ENCODE peak calls at places on chromosomes 11 and 22, in ten cellular contexts. One of them, this sample, is unnamed.
A peak's percentile ranks its signal among the peaks of the same experiment; 100 is the strongest.

GRCh38 chr11:27211370-27212127 is 151.5 kb downstream of the CCDC34 start:
- DNase-seq in occipital lobe: no peak
- DNase-seq in stimulated activated naive CD8-positive, alpha-beta T cell treated with anti-CD3 and anti-CD28 coated beads, Interleukin-15, amount 100 ng/mL, for 72 hours: no peak
- DNase-seq in spleen: no peak
- DNase-seq in psoas muscle: no peak
- DNase-seq in stimulated activated naive B cell treated with anti-CD40 and anti-IgM and Interleukin-4, amounts not matched to agents 10 μg/mL and 1 μg/mL and 100 μg/mL, for 72 hours: no peak
- DNase-seq in DMS53: peak; percentile 61
- DNase-seq in NCI-H524 treated with DMSO at 0.1 percent for 48 hours: no peak
- DNase-seq in cardiac fibroblast: no peak
- DNase-seq in ureter: no peak
- DNase-seq in this sample: no peak

GRCh38 chr11:1162153-1162497 is 4.4 kb downstream of the MUC5AC start:
- DNase-seq in DMS53: no peak
- DNase-seq in occipital lobe: no peak
- DNase-seq in NCI-H524 treated with DMSO at 0.1 percent for 48 hours: no peak
- DNase-seq in stimulated activated naive CD8-positive, alpha-beta T cell treated with anti-CD3 and anti-CD28 coated beads, Interleukin-15, amount 100 ng/mL, for 72 hours: no peak
- DNase-seq in ureter: no peak
- DNase-seq in stimulated activated naive B cell treated with anti-CD40 and anti-IgM and Interleukin-4, amounts not matched to agents 10 μg/mL and 1 μg/mL and 100 μg/mL, for 72 hours: no peak
- DNase-seq in cardiac fibroblast: no peak
- DNase-seq in spleen: no peak
- DNase-seq in psoas muscle: no peak
- DNase-seq in this sample: no peak

GRCh38 chr11:65003282-65003681 is 6.5 kb upstream of the BATF2 start:
- DNase-seq in occipital lobe: no peak
- DNase-seq in spleen: no peak
- DNase-seq in ureter: no peak
- DNase-seq in psoas muscle: no peak
- DNase-seq in DMS53: no peak
- DNase-seq in stimulated activated naive B cell treated with anti-CD40 and anti-IgM and Interleukin-4, amounts not matched to agents 10 μg/mL and 1 μg/mL and 100 μg/mL, for 72 hours: no peak
- DNase-seq in NCI-H524 treated with DMSO at 0.1 percent for 48 hours: no peak
- DNase-seq in cardiac fibroblast: peak; percentile 50
- DNase-seq in stimulated activated naive CD8-positive, alpha-beta T cell treated with anti-CD3 and anti-CD28 coated beads, Interleukin-15, amount 100 ng/mL, for 72 hours: no peak
- DNase-seq in this sample: peak; percentile 22

GRCh38 chr11:117444256-117445096 is 116.8 kb downstream of the CEP164 start:
- DNase-seq in cardiac fibroblast: no peak
- DNase-seq in stimulated activated naive B cell treated with anti-CD40 and anti-IgM and Interleukin-4, amounts not matched to agents 10 μg/mL and 1 μg/mL and 100 μg/mL, for 72 hours: no peak
- DNase-seq in psoas muscle: no peak
- DNase-seq in DMS53: no peak
- DNase-seq in NCI-H524 treated with DMSO at 0.1 percent for 48 hours: no peak
- DNase-seq in spleen: peak; percentile 49
- DNase-seq in stimulated activated naive CD8-positive, alpha-beta T cell treated with anti-CD3 and anti-CD28 coated beads, Interleukin-15, amount 100 ng/mL, for 72 hours: no peak
- DNase-seq in occipital lobe: no peak
- DNase-seq in ureter: no peak
- DNase-seq in this sample: no peak

GRCh38 chr11:76615950-76616349 is 54.6 kb downstream of the LRRC32 start:
- DNase-seq in psoas muscle: no peak
- DNase-seq in DMS53: no peak
- DNase-seq in NCI-H524 treated with DMSO at 0.1 percent for 48 hours: no peak
- DNase-seq in ureter: peak; percentile 60
- DNase-seq in cardiac fibroblast: peak; percentile 96
- DNase-seq in occipital lobe: no peak
- DNase-seq in stimulated activated naive CD8-positive, alpha-beta T cell treated with anti-CD3 and anti-CD28 coated beads, Interleukin-15, amount 100 ng/mL, for 72 hours: no peak
- DNase-seq in spleen: peak; percentile 58
- DNase-seq in stimulated activated naive B cell treated with anti-CD40 and anti-IgM and Interleukin-4, amounts not matched to agents 10 μg/mL and 1 μg/mL and 100 μg/mL, for 72 hours: no peak
- DNase-seq in this sample: no peak

GRCh38 chr11:72643547-72643946 is 30.7 kb downstream of the PDE2A start:
- DNase-seq in stimulated activated naive B cell treated with anti-CD40 and anti-IgM and Interleukin-4, amounts not matched to agents 10 μg/mL and 1 μg/mL and 100 μg/mL, for 72 hours: no peak
- DNase-seq in psoas muscle: no peak
- DNase-seq in cardiac fibroblast: peak; percentile 18
- DNase-seq in DMS53: peak; percentile 70
- DNase-seq in ureter: no peak
- DNase-seq in NCI-H524 treated with DMSO at 0.1 percent for 48 hours: no peak
- DNase-seq in occipital lobe: peak; percentile 75
- DNase-seq in stimulated activated naive CD8-positive, alpha-beta T cell treated with anti-CD3 and anti-CD28 coated beads, Interleukin-15, amount 100 ng/mL, for 72 hours: no peak
- DNase-seq in spleen: no peak
- DNase-seq in this sample: peak; percentile 58

GRCh38 chr11:108228236-108228635 is 5.4 kb downstream of the ATM start:
- DNase-seq in NCI-H524 treated with DMSO at 0.1 percent for 48 hours: no peak
- DNase-seq in DMS53: no peak
- DNase-seq in stimulated activated naive B cell treated with anti-CD40 and anti-IgM and Interleukin-4, amounts not matched to agents 10 μg/mL and 1 μg/mL and 100 μg/mL, for 72 hours: no peak
- DNase-seq in spleen: no peak
- DNase-seq in stimulated activated naive CD8-positive, alpha-beta T cell treated with anti-CD3 and anti-CD28 coated beads, Interleukin-15, amount 100 ng/mL, for 72 hours: no peak
- DNase-seq in psoas muscle: no peak
- DNase-seq in ureter: no peak
- DNase-seq in cardiac fibroblast: no peak
- DNase-seq in occipital lobe: no peak
- DNase-seq in this sample: no peak

GRCh38 chr11:36452987-36453386 is 57.1 kb downstream of the TRAF6 start:
- DNase-seq in occipital lobe: no peak
- DNase-seq in spleen: no peak
- DNase-seq in psoas muscle: no peak
- DNase-seq in cardiac fibroblast: peak; percentile 6
- DNase-seq in ureter: no peak
- DNase-seq in stimulated activated naive B cell treated with anti-CD40 and anti-IgM and Interleukin-4, amounts not matched to agents 10 μg/mL and 1 μg/mL and 100 μg/mL, for 72 hours: no peak
- DNase-seq in stimulated activated naive CD8-positive, alpha-beta T cell treated with anti-CD3 and anti-CD28 coated beads, Interleukin-15, amount 100 ng/mL, for 72 hours: no peak
- DNase-seq in NCI-H524 treated with DMSO at 0.1 percent for 48 hours: no peak
- DNase-seq in DMS53: peak; percentile 16
- DNase-seq in this sample: no peak

GRCh38 chr11:62593434-62594044 is 2.2 kb upstream of the TUT1 start:
- DNase-seq in cardiac fibroblast: peak; percentile 86
- DNase-seq in stimulated activated naive CD8-positive, alpha-beta T cell treated with anti-CD3 and anti-CD28 coated beads, Interleukin-15, amount 100 ng/mL, for 72 hours: peak; percentile 71
- DNase-seq in spleen: peak; percentile 92
- DNase-seq in stimulated activated naive B cell treated with anti-CD40 and anti-IgM and Interleukin-4, amounts not matched to agents 10 μg/mL and 1 μg/mL and 100 μg/mL, for 72 hours: no peak
- DNase-seq in occipital lobe: peak; percentile 39
- DNase-seq in DMS53: peak; percentile 91
- DNase-seq in ureter: peak; percentile 77
- DNase-seq in NCI-H524 treated with DMSO at 0.1 percent for 48 hours: no peak
- DNase-seq in psoas muscle: peak; percentile 88
- DNase-seq in this sample: peak; percentile 78

GRCh38 chr11:33461726-33462125 is 204.5 kb downstream of the HIPK3 start:
- DNase-seq in NCI-H524 treated with DMSO at 0.1 percent for 48 hours: no peak
- DNase-seq in DMS53: no peak
- DNase-seq in occipital lobe: no peak
- DNase-seq in cardiac fibroblast: no peak
- DNase-seq in psoas muscle: no peak
- DNase-seq in stimulated activated naive B cell treated with anti-CD40 and anti-IgM and Interleukin-4, amounts not matched to agents 10 μg/mL and 1 μg/mL and 100 μg/mL, for 72 hours: no peak
- DNase-seq in spleen: no peak
- DNase-seq in stimulated activated naive CD8-positive, alpha-beta T cell treated with anti-CD3 and anti-CD28 coated beads, Interleukin-15, amount 100 ng/mL, for 72 hours: no peak
- DNase-seq in ureter: no peak
- DNase-seq in this sample: no peak

GRCh38 chr11:66429983-66430602 is 8.6 kb downstream of the MRPL11 start:
- DNase-seq in stimulated activated naive CD8-positive, alpha-beta T cell treated with anti-CD3 and anti-CD28 coated beads, Interleukin-15, amount 100 ng/mL, for 72 hours: peak; percentile 71
- DNase-seq in psoas muscle: peak; percentile 82
- DNase-seq in NCI-H524 treated with DMSO at 0.1 percent for 48 hours: no peak
- DNase-seq in DMS53: peak; percentile 90
- DNase-seq in stimulated activated naive B cell treated with anti-CD40 and anti-IgM and Interleukin-4, amounts not matched to agents 10 μg/mL and 1 μg/mL and 100 μg/mL, for 72 hours: peak; percentile 38
- DNase-seq in occipital lobe: peak; percentile 69
- DNase-seq in ureter: peak; percentile 66
- DNase-seq in spleen: peak; percentile 87
- DNase-seq in cardiac fibroblast: peak; percentile 83
- DNase-seq in this sample: peak; percentile 47

GRCh38 chr11:104556606-104557301 is 341.5 kb downstream of the CASP12 start:
- DNase-seq in spleen: no peak
- DNase-seq in stimulated activated naive B cell treated with anti-CD40 and anti-IgM and Interleukin-4, amounts not matched to agents 10 μg/mL and 1 μg/mL and 100 μg/mL, for 72 hours: no peak
- DNase-seq in cardiac fibroblast: no peak
- DNase-seq in stimulated activated naive CD8-positive, alpha-beta T cell treated with anti-CD3 and anti-CD28 coated beads, Interleukin-15, amount 100 ng/mL, for 72 hours: no peak
- DNase-seq in ureter: no peak
- DNase-seq in NCI-H524 treated with DMSO at 0.1 percent for 48 hours: no peak
- DNase-seq in psoas muscle: no peak
- DNase-seq in DMS53: no peak
- DNase-seq in occipital lobe: no peak
- DNase-seq in this sample: no peak

GRCh38 chr11:19868281-19868821 is 155.7 kb downstream of the NAV2 start:
- DNase-seq in ureter: peak; percentile 73
- DNase-seq in stimulated activated naive B cell treated with anti-CD40 and anti-IgM and Interleukin-4, amounts not matched to agents 10 μg/mL and 1 μg/mL and 100 μg/mL, for 72 hours: no peak
- DNase-seq in stimulated activated naive CD8-positive, alpha-beta T cell treated with anti-CD3 and anti-CD28 coated beads, Interleukin-15, amount 100 ng/mL, for 72 hours: no peak
- DNase-seq in DMS53: no peak
- DNase-seq in NCI-H524 treated with DMSO at 0.1 percent for 48 hours: no peak
- DNase-seq in spleen: no peak
- DNase-seq in occipital lobe: no peak
- DNase-seq in cardiac fibroblast: peak; percentile 97
- DNase-seq in psoas muscle: peak; percentile 73
- DNase-seq in this sample: peak; percentile 99

GRCh38 chr11:59706518-59707285 is 6.9 kb downstream of the OR10V1 start:
- DNase-seq in stimulated activated naive B cell treated with anti-CD40 and anti-IgM and Interleukin-4, amounts not matched to agents 10 μg/mL and 1 μg/mL and 100 μg/mL, for 72 hours: no peak
- DNase-seq in cardiac fibroblast: peak; percentile 61
- DNase-seq in occipital lobe: no peak
- DNase-seq in psoas muscle: no peak
- DNase-seq in NCI-H524 treated with DMSO at 0.1 percent for 48 hours: no peak
- DNase-seq in stimulated activated naive CD8-positive, alpha-beta T cell treated with anti-CD3 and anti-CD28 coated beads, Interleukin-15, amount 100 ng/mL, for 72 hours: no peak
- DNase-seq in spleen: no peak
- DNase-seq in ureter: peak; percentile 64
- DNase-seq in DMS53: no peak
- DNase-seq in this sample: peak; percentile 93

GRCh38 chr11:61689164-61689496 is 8.9 kb downstream of the DAGLA start:
- DNase-seq in stimulated activated naive CD8-positive, alpha-beta T cell treated with anti-CD3 and anti-CD28 coated beads, Interleukin-15, amount 100 ng/mL, for 72 hours: no peak
- DNase-seq in ureter: no peak
- DNase-seq in cardiac fibroblast: no peak
- DNase-seq in occipital lobe: no peak
- DNase-seq in NCI-H524 treated with DMSO at 0.1 percent for 48 hours: no peak
- DNase-seq in stimulated activated naive B cell treated with anti-CD40 and anti-IgM and Interleukin-4, amounts not matched to agents 10 μg/mL and 1 μg/mL and 100 μg/mL, for 72 hours: no peak
- DNase-seq in DMS53: peak; percentile 29
- DNase-seq in spleen: no peak
- DNase-seq in psoas muscle: no peak
- DNase-seq in this sample: no peak

GRCh38 chr22:28203286-28203685 is 284.2 kb upstream of the PITPNB start:
- DNase-seq in spleen: no peak
- DNase-seq in stimulated activated naive B cell treated with anti-CD40 and anti-IgM and Interleukin-4, amounts not matched to agents 10 μg/mL and 1 μg/mL and 100 μg/mL, for 72 hours: no peak
- DNase-seq in stimulated activated naive CD8-positive, alpha-beta T cell treated with anti-CD3 and anti-CD28 coated beads, Interleukin-15, amount 100 ng/mL, for 72 hours: no peak
- DNase-seq in ureter: no peak
- DNase-seq in occipital lobe: no peak
- DNase-seq in NCI-H524 treated with DMSO at 0.1 percent for 48 hours: no peak
- DNase-seq in DMS53: no peak
- DNase-seq in psoas muscle: no peak
- DNase-seq in cardiac fibroblast: no peak
- DNase-seq in this sample: no peak

GRCh38 chr22:42742940-42743339 is 22.3 kb upstream of the A4GALT start:
- DNase-seq in spleen: no peak
- DNase-seq in DMS53: no peak
- DNase-seq in cardiac fibroblast: no peak
- DNase-seq in NCI-H524 treated with DMSO at 0.1 percent for 48 hours: no peak
- DNase-seq in stimulated activated naive B cell treated with anti-CD40 and anti-IgM and Interleukin-4, amounts not matched to agents 10 μg/mL and 1 μg/mL and 100 μg/mL, for 72 hours: no peak
- DNase-seq in psoas muscle: peak; percentile 76
- DNase-seq in ureter: no peak
- DNase-seq in occipital lobe: no peak
- DNase-seq in stimulated activated naive CD8-positive, alpha-beta T cell treated with anti-CD3 and anti-CD28 coated beads, Interleukin-15, amount 100 ng/mL, for 72 hours: no peak
- DNase-seq in this sample: no peak

GRCh38 chr22:36322602-36322915 is 65.2 kb downstream of the MYH9 start:
- DNase-seq in spleen: no peak
- DNase-seq in ureter: no peak
- DNase-seq in occipital lobe: no peak
- DNase-seq in psoas muscle: no peak
- DNase-seq in NCI-H524 treated with DMSO at 0.1 percent for 48 hours: no peak
- DNase-seq in stimulated activated naive CD8-positive, alpha-beta T cell treated with anti-CD3 and anti-CD28 coated beads, Interleukin-15, amount 100 ng/mL, for 72 hours: no peak
- DNase-seq in cardiac fibroblast: no peak
- DNase-seq in DMS53: no peak
- DNase-seq in stimulated activated naive B cell treated with anti-CD40 and anti-IgM and Interleukin-4, amounts not matched to agents 10 μg/mL and 1 μg/mL and 100 μg/mL, for 72 hours: no peak
- DNase-seq in this sample: no peak

GRCh38 chr11:23725752-23726151 is 771.1 kb upstream of the LUZP2 start:
- DNase-seq in psoas muscle: no peak
- DNase-seq in stimulated activated naive CD8-positive, alpha-beta T cell treated with anti-CD3 and anti-CD28 coated beads, Interleukin-15, amount 100 ng/mL, for 72 hours: no peak
- DNase-seq in spleen: no peak
- DNase-seq in DMS53: no peak
- DNase-seq in occipital lobe: no peak
- DNase-seq in NCI-H524 treated with DMSO at 0.1 percent for 48 hours: no peak
- DNase-seq in ureter: no peak
- DNase-seq in cardiac fibroblast: peak; percentile 32
- DNase-seq in stimulated activated naive B cell treated with anti-CD40 and anti-IgM and Interleukin-4, amounts not matched to agents 10 μg/mL and 1 μg/mL and 100 μg/mL, for 72 hours: no peak
- DNase-seq in this sample: peak; percentile 83

GRCh38 chr22:37145415-37146385 is 4.0 kb downstream of the IL2RB start:
- DNase-seq in stimulated activated naive B cell treated with anti-CD40 and anti-IgM and Interleukin-4, amounts not matched to agents 10 μg/mL and 1 μg/mL and 100 μg/mL, for 72 hours: no peak
- DNase-seq in psoas muscle: no peak
- DNase-seq in occipital lobe: no peak
- DNase-seq in NCI-H524 treated with DMSO at 0.1 percent for 48 hours: no peak
- DNase-seq in stimulated activated naive CD8-positive, alpha-beta T cell treated with anti-CD3 and anti-CD28 coated beads, Interleukin-15, amount 100 ng/mL, for 72 hours: no peak
- DNase-seq in cardiac fibroblast: no peak
- DNase-seq in DMS53: peak; percentile 7
- DNase-seq in spleen: no peak
- DNase-seq in ureter: peak; percentile 69
- DNase-seq in this sample: no peak

GRCh38 chr11:2113776-2114175 is 25.4 kb downstream of the IGF2 start:
- DNase-seq in DMS53: no peak
- DNase-seq in cardiac fibroblast: no peak
- DNase-seq in spleen: no peak
- DNase-seq in NCI-H524 treated with DMSO at 0.1 percent for 48 hours: no peak
- DNase-seq in stimulated activated naive B cell treated with anti-CD40 and anti-IgM and Interleukin-4, amounts not matched to agents 10 μg/mL and 1 μg/mL and 100 μg/mL, for 72 hours: no peak
- DNase-seq in psoas muscle: peak; percentile 27
- DNase-seq in stimulated activated naive CD8-positive, alpha-beta T cell treated with anti-CD3 and anti-CD28 coated beads, Interleukin-15, amount 100 ng/mL, for 72 hours: no peak
- DNase-seq in occipital lobe: no peak
- DNase-seq in ureter: no peak
- DNase-seq in this sample: no peak

GRCh38 chr11:10263929-10264328 is 30.1 kb downstream of the SBF2 start:
- DNase-seq in stimulated activated naive CD8-positive, alpha-beta T cell treated with anti-CD3 and anti-CD28 coated beads, Interleukin-15, amount 100 ng/mL, for 72 hours: no peak
- DNase-seq in spleen: no peak
- DNase-seq in occipital lobe: no peak
- DNase-seq in cardiac fibroblast: peak; percentile 47
- DNase-seq in stimulated activated naive B cell treated with anti-CD40 and anti-IgM and Interleukin-4, amounts not matched to agents 10 μg/mL and 1 μg/mL and 100 μg/mL, for 72 hours: no peak
- DNase-seq in DMS53: no peak
- DNase-seq in NCI-H524 treated with DMSO at 0.1 percent for 48 hours: no peak
- DNase-seq in psoas muscle: no peak
- DNase-seq in ureter: no peak
- DNase-seq in this sample: no peak

GRCh38 chr11:67371549-67372231 is 1.7 kb downstream of the CLCF1 start:
- DNase-seq in occipital lobe: no peak
- DNase-seq in DMS53: peak; percentile 60
- DNase-seq in stimulated activated naive B cell treated with anti-CD40 and anti-IgM and Interleukin-4, amounts not matched to agents 10 μg/mL and 1 μg/mL and 100 μg/mL, for 72 hours: no peak
- DNase-seq in stimulated activated naive CD8-positive, alpha-beta T cell treated with anti-CD3 and anti-CD28 coated beads, Interleukin-15, amount 100 ng/mL, for 72 hours: no peak
- DNase-seq in cardiac fibroblast: peak; percentile 69
- DNase-seq in psoas muscle: no peak
- DNase-seq in ureter: no peak
- DNase-seq in spleen: peak; percentile 83
- DNase-seq in NCI-H524 treated with DMSO at 0.1 percent for 48 hours: no peak
- DNase-seq in this sample: peak; percentile 64

GRCh38 chr22:35961480-35961902 is 67.1 kb downstream of the RBFOX2 start:
- DNase-seq in cardiac fibroblast: peak; percentile 91
- DNase-seq in occipital lobe: peak; percentile 72
- DNase-seq in psoas muscle: no peak
- DNase-seq in NCI-H524 treated with DMSO at 0.1 percent for 48 hours: no peak
- DNase-seq in DMS53: peak; percentile 28
- DNase-seq in ureter: no peak
- DNase-seq in stimulated activated naive CD8-positive, alpha-beta T cell treated with anti-CD3 and anti-CD28 coated beads, Interleukin-15, amount 100 ng/mL, for 72 hours: no peak
- DNase-seq in stimulated activated naive B cell treated with anti-CD40 and anti-IgM and Interleukin-4, amounts not matched to agents 10 μg/mL and 1 μg/mL and 100 μg/mL, for 72 hours: no peak
- DNase-seq in spleen: no peak
- DNase-seq in this sample: peak; percentile 75

GRCh38 chr11:125550780-125551179 is 18.5 kb upstream of the EI24 start:
- DNase-seq in stimulated activated naive CD8-positive, alpha-beta T cell treated with anti-CD3 and anti-CD28 coated beads, Interleukin-15, amount 100 ng/mL, for 72 hours: no peak
- DNase-seq in ureter: no peak
- DNase-seq in stimulated activated naive B cell treated with anti-CD40 and anti-IgM and Interleukin-4, amounts not matched to agents 10 μg/mL and 1 μg/mL and 100 μg/mL, for 72 hours: no peak
- DNase-seq in spleen: no peak
- DNase-seq in psoas muscle: no peak
- DNase-seq in NCI-H524 treated with DMSO at 0.1 percent for 48 hours: no peak
- DNase-seq in cardiac fibroblast: no peak
- DNase-seq in occipital lobe: no peak
- DNase-seq in DMS53: no peak
- DNase-seq in this sample: no peak

GRCh38 chr22:31122532-31123291 is at the start of gene INPP5J:
- DNase-seq in stimulated activated naive B cell treated with anti-CD40 and anti-IgM and Interleukin-4, amounts not matched to agents 10 μg/mL and 1 μg/mL and 100 μg/mL, for 72 hours: no peak
- DNase-seq in cardiac fibroblast: peak; percentile 36
- DNase-seq in spleen: peak; percentile 51
- DNase-seq in occipital lobe: peak; percentile 59
- DNase-seq in NCI-H524 treated with DMSO at 0.1 percent for 48 hours: no peak
- DNase-seq in ureter: no peak
- DNase-seq in psoas muscle: no peak
- DNase-seq in stimulated activated naive CD8-positive, alpha-beta T cell treated with anti-CD3 and anti-CD28 coated beads, Interleukin-15, amount 100 ng/mL, for 72 hours: no peak
- DNase-seq in DMS53: peak; percentile 74
- DNase-seq in this sample: no peak

GRCh38 chr11:64734786-64735761 is 8.9 kb downstream of the RASGRP2 start:
- DNase-seq in stimulated activated naive B cell treated with anti-CD40 and anti-IgM and Interleukin-4, amounts not matched to agents 10 μg/mL and 1 μg/mL and 100 μg/mL, for 72 hours: no peak
- DNase-seq in ureter: no peak
- DNase-seq in psoas muscle: no peak
- DNase-seq in cardiac fibroblast: no peak
- DNase-seq in spleen: peak; percentile 71
- DNase-seq in stimulated activated naive CD8-positive, alpha-beta T cell treated with anti-CD3 and anti-CD28 coated beads, Interleukin-15, amount 100 ng/mL, for 72 hours: no peak
- DNase-seq in DMS53: no peak
- DNase-seq in occipital lobe: no peak
- DNase-seq in NCI-H524 treated with DMSO at 0.1 percent for 48 hours: no peak
- DNase-seq in this sample: no peak

GRCh38 chr11:86559311-86559945 is 113.0 kb downstream of the ME3 start:
- DNase-seq in DMS53: no peak
- DNase-seq in cardiac fibroblast: peak; percentile 95
- DNase-seq in stimulated activated naive CD8-positive, alpha-beta T cell treated with anti-CD3 and anti-CD28 coated beads, Interleukin-15, amount 100 ng/mL, for 72 hours: no peak
- DNase-seq in spleen: no peak
- DNase-seq in occipital lobe: no peak
- DNase-seq in psoas muscle: peak; percentile 53
- DNase-seq in stimulated activated naive B cell treated with anti-CD40 and anti-IgM and Interleukin-4, amounts not matched to agents 10 μg/mL and 1 μg/mL and 100 μg/mL, for 72 hours: no peak
- DNase-seq in ureter: no peak
- DNase-seq in NCI-H524 treated with DMSO at 0.1 percent for 48 hours: no peak
- DNase-seq in this sample: peak; percentile 97